ENCODE peak calls at places on chromosome 19, in five cellular contexts. L is MCF 10A, E is upper lobe of right lung, S is esophagus squamous epithelium, G is HL-60. O is an unnamed sample.

GRCh38 chr19:18618236-18618635 is 5.6 kb downstream of the TMEM59L start:
- DNase-seq in S (no peak), G (no peak), E (no peak), L (no peak), O (no peak)

GRCh38 chr19:15031675-15032074 is 17.6 kb upstream of the CASP14 start:
- DNase-seq in S (no peak), G (no peak), L (no peak), E (no peak), O (no peak)

GRCh38 chr19:4369109-4369887 is 25.9 kb downstream of the MPND start:
- DNase-seq in L (peak), E (peak), G (peak), S (no peak), O (peak)

GRCh38 chr19:46791944-46792343 is 3.5 kb upstream of the SLC1A5 start:
- DNase-seq in L (no peak), G (peak), E (no peak), S (no peak), O (peak)

GRCh38 chr19:29404951-29405727 is 120.7 kb upstream of the VSTM2B start:
- DNase-seq in G (no peak), L (no peak), S (no peak), E (no peak), O (no peak)

GRCh38 chr19:31232220-31232619 is 117.0 kb downstream of the TSHZ3 start:
- DNase-seq in L (no peak), G (no peak), E (no peak), S (no peak), O (no peak)

GRCh38 chr19:12786149-12786870 is 5.0 kb upstream of the JUNB start:
- DNase-seq in E (peak), L (no peak), S (peak), G (peak), O (no peak)

GRCh38 chr19:45469835-45470146 is 2.0 kb downstream of the FOSB start:
- DNase-seq in S (no peak), G (peak), E (no peak), L (peak), O (peak)

GRCh38 chr19:51573331-51573730 is 2.2 kb downstream of the ZNF175 start:
- DNase-seq in E (no peak), S (no peak), L (no peak), G (no peak), O (no peak)

GRCh38 chr19:30170495-30171137 is 201.6 kb upstream of the ZNF536 start:
- DNase-seq in S (no peak), E (no peak), L (no peak), G (no peak), O (no peak)

GRCh38 chr19:10797078-10797477 is 38.9 kb downstream of the TMED1 start:
- DNase-seq in E (no peak), G (no peak), S (no peak), L (no peak), O (no peak)
- TF ChIP-seq CTCF in E (no peak), G (no peak), S (no peak), L (no peak), O (no peak)

GRCh38 chr19:47998800-47999199 is 4.4 kb downstream of the ELSPBP1 start:
- DNase-seq in S (no peak), G (no peak), L (no peak), E (no peak), O (no peak)

GRCh38 chr19:48000846-48001245 is 6.4 kb downstream of the ELSPBP1 start:
- DNase-seq in S (no peak), G (no peak), L (no peak), E (no peak), O (no peak)

GRCh38 chr19:48006762-48007161 is 12.3 kb downstream of the ELSPBP1 start:
- DNase-seq in E (no peak), G (no peak), S (no peak), L (no peak), O (no peak)

GRCh38 chr19:48004236-48004635 is 9.8 kb downstream of the ELSPBP1 start:
- DNase-seq in L (no peak), G (no peak), S (no peak), E (no peak), O (no peak)
- TF ChIP-seq CTCF in L (no peak), G (no peak), S (no peak), E (no peak), O (no peak)

GRCh38 chr19:16070366-16070990 is 5.8 kb upstream of the TPM4 start:
- DNase-seq in S (peak), E (peak), G (peak), L (peak), O (peak)
- TF ChIP-seq CTCF in S (no peak), E (no peak), G (no peak), L (no peak), O (peak)

GRCh38 chr19:5877869-5878268 is 7.5 kb upstream of the FUT5 start:
- DNase-seq in S (no peak), L (no peak), E (no peak), G (no peak), O (no peak)
- TF ChIP-seq CTCF in S (no peak), L (no peak), E (no peak), G (no peak), O (no peak)

DNA sequence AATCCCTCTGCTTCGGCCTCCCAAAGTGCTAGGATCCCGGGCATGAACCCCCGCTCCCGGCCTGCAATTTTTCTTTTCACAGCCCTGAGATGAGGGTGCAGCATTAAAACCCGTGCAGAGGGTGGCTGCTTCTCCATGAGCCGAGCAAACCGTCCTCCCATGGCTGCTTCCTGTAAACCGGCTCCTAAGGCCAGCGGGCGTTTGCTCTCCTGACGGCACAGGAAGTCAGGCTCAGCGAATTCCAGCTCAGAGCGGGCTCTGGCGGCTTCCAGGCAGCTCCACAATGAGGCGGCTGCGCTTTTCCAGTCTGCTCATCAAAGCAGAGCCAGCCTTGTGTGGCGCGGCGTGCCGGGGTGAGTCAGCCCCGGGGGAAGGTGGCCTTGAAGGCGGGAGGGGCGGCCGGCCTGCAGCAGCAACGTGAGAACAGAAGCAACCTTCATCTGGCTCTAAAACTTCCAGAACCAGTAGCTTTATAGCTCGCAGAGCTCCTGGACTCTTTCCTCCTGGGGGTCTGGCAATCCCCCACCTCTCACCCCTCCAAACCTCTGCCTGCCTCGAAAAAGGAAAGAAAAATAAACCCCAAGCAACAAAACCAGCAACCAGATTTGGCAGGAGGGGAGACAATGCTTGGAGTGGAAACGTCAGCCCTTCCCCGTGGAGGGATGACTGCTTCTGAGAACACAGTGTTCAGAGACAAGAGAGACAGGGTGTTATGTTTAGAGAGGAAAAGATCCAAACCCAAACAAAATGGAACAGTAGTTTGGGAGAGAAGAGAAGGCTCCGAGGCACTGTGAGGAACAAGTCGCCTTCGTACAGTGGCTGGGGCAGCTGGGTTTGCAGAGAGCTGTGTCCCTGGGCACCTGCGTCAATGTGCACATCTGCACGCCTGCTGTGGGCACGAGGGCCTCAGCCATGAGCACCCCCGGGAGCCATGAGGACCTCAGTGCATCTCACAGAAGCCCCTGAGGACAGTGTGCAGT is 67.8 kb downstream of the GADD45B start:
- DNase-seq in E (peak), S (peak), G (peak), L (peak), O (peak)
- TF ChIP-seq CTCF in E (peak), S (peak), G (no peak), L (peak), O (no peak)

GRCh38 chr19:489418-490196 is 6.7 kb upstream of the MADCAM1 start:
- DNase-seq in L (no peak), G (no peak), E (no peak), S (no peak), O (peak)
- TF ChIP-seq CTCF in L (no peak), G (no peak), E (no peak), S (no peak), O (no peak)

GRCh38 chr19:54478677-54479266 is 5.7 kb upstream of the CDC42EP5 start:
- DNase-seq in E (no peak), L (peak), G (no peak), S (no peak), O (peak)

GRCh38 chr19:54475706-54476105 is 2.6 kb upstream of the CDC42EP5 start:
- DNase-seq in L (no peak), E (no peak), S (no peak), G (no peak), O (no peak)

GRCh38 chr19:54480048-54480447 is 7.0 kb upstream of the CDC42EP5 start:
- DNase-seq in S (no peak), G (no peak), L (no peak), E (no peak), O (no peak)

GRCh38 chr19:54473983-54474382 is 887 bp upstream of the CDC42EP5 start:
- DNase-seq in S (no peak), E (no peak), L (no peak), G (no peak), O (no peak)

GRCh38 chr19:54477650-54478049 is 4.6 kb upstream of the CDC42EP5 start:
- DNase-seq in G (no peak), E (no peak), L (no peak), S (no peak), O (no peak)
- TF ChIP-seq CTCF in G (no peak), E (no peak), L (no peak), S (no peak), O (no peak)

DNA sequence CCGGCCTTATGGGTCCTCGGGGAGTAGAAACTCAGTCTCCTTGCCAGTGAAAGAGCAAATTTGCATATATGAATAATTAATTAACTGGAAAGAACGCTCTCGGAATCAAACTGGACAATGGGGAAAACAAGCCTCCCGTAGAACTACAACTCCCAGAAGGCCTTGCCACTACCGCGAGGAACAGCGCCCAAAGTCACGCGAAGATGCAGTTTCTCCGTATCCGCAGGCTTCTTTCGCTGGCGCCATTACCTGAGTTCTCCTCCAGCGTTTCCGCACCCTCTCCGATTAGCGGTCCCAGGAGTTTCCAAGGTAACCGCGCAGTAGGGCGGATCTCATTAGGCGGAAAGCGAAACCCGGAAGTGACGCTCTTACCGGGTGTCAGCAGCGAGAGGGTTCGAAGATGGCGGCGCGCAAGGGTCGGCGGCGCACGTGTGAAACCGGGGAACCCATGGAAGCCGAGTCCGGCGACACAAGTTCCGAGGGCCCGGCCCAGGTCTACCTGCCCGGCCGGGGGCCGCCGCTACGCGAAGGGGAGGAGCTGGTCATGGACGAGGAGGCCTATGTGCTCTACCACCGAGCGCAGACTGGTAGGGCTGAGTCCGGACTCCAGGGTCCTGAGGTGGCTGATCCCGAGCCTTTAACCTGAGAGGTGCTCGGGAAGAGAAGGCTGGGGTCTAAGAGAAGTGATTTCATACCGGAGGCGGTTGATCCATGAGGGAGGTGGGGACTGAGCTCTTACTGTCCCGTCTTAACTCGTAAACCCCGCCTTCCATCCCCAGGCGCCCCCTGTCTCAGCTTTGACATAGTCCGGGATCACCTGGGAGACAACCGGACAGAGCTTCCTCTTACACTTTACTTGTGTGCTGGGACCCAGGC is at the start of gene GRWD1:
- DNase-seq in L (peak), S (peak), G (peak), E (peak), O (peak)
- TF ChIP-seq CTCF in L (peak), S (peak), G (no peak), E (no peak), O (peak)

DNA sequence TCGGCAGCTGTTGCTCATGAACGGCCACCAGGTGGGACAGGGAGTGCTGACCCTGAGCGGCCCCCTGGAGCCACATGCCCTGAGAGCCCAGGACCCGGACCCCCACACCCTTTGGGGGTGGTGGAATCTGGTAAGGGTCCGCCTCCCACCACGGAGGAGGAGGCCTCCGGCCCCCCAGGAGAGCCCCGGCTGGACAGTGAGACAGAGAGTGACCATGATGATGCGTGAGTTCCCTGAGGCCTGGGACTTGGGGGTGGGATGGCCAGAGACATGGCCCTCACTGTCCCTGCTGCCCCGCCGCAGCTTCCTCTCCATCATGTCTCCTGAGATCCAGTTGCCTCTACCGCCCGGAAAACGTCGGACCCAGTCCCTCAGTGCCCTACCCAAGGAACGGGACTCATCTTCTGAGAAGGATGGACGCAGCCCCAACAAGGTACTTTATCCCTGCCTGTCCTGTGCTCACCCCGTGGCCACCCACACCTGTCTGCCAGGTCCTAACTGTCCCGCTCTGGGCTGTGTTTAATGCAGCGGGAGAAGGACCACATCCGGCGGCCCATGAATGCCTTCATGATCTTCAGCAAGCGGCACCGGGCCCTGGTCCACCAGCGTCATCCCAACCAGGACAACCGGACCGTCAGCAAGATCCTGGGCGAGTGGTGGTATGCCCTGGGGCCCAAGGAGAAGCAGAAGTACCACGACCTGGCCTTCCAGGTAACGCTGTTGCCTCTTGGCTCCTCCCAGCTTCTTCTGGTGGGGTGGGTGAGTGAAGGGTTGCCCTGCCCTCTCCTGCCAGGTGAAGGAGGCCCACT is 14.7 kb upstream of the PRR19 start:
- DNase-seq in L (no peak), G (no peak), E (no peak), S (no peak), O (no peak)
- TF ChIP-seq CTCF in L (no peak), G (no peak), E (no peak), S (no peak), O (no peak)

DNA sequence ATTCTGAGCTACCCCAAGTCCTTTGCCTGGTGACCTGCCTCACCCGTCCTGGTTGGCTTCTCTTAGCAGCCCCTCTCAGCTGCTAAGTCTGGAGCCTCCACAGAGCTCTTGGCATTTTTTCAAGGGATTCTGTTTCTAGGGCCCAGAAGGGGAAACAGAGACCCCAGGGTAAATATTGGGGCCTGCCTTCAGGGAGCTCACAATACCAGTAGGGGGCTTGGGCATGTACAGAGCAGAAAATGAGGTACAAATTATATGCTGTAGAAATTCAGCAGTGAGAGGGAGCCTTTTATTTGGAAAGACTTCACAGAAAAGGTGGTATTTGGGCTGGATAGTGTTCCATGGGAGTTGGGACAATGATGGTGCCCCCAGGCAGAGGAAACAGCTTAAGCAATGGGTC is 3.7 kb downstream of the SAMD4B start:
- DNase-seq in G (no peak), L (no peak), E (no peak), S (no peak), O (no peak)
- TF ChIP-seq CTCF in G (no peak), L (no peak), E (no peak), S (no peak), O (no peak)